ENCODE peak calls at places on chromosomes 2 and 18, in eight cellular contexts. One of them, this sample, is unnamed.

GRCh38 chr2:95574506-95574905 is 17.3 kb upstream of the TRIM43 start:
- DNase-seq in AG04450: no peak
- DNase-seq in ovary: no peak
- DNase-seq in uterus: no peak
- DNase-seq in OCI-LY7: no peak
- DNase-seq in PC-9: no peak
- DNase-seq in tibial artery: no peak
- DNase-seq in adrenal gland: no peak
- DNase-seq in this sample: no peak

GRCh38 chr2:64863097-64863820 is 125.9 kb upstream of the SLC1A4 start:
- DNase-seq in AG04450: no peak
- DNase-seq in ovary: no peak
- DNase-seq in uterus: no peak
- DNase-seq in OCI-LY7: peak
- DNase-seq in PC-9: no peak
- DNase-seq in tibial artery: peak
- DNase-seq in adrenal gland: no peak
- DNase-seq in this sample: no peak

GRCh38 chr2:230557056-230557455 is 141.1 kb downstream of the SP100 start:
- DNase-seq in AG04450: no peak
- DNase-seq in ovary: no peak
- DNase-seq in uterus: no peak
- DNase-seq in OCI-LY7: no peak
- DNase-seq in PC-9: no peak
- DNase-seq in tibial artery: no peak
- DNase-seq in adrenal gland: no peak
- DNase-seq in this sample: no peak

GRCh38 chr2:16111838-16112210 is 171.5 kb downstream of the MYCN start:
- DNase-seq in AG04450: no peak
- DNase-seq in ovary: no peak
- DNase-seq in uterus: no peak
- DNase-seq in OCI-LY7: no peak
- DNase-seq in PC-9: no peak
- DNase-seq in tibial artery: no peak
- DNase-seq in adrenal gland: no peak
- DNase-seq in this sample: no peak

GRCh38 chr2:147648471-147648870 is 196.4 kb upstream of the ACVR2A start:
- DNase-seq in AG04450: no peak
- DNase-seq in ovary: no peak
- DNase-seq in uterus: no peak
- DNase-seq in OCI-LY7: no peak
- DNase-seq in PC-9: no peak
- DNase-seq in tibial artery: no peak
- DNase-seq in adrenal gland: no peak
- DNase-seq in this sample: no peak

GRCh38 chr2:99706734-99707133 is 216.9 kb upstream of the REV1 start:
- DNase-seq in AG04450: no peak
- DNase-seq in ovary: no peak
- DNase-seq in uterus: no peak
- DNase-seq in OCI-LY7: peak
- DNase-seq in PC-9: no peak
- DNase-seq in tibial artery: no peak
- DNase-seq in adrenal gland: no peak
- DNase-seq in this sample: no peak

GRCh38 chr2:97712693-97713295 is 582 bp upstream of the ZAP70 start:
- DNase-seq in AG04450: no peak
- DNase-seq in ovary: no peak
- DNase-seq in uterus: no peak
- DNase-seq in OCI-LY7: peak
- DNase-seq in PC-9: no peak
- DNase-seq in tibial artery: no peak
- DNase-seq in adrenal gland: no peak
- DNase-seq in this sample: no peak

GRCh38 chr2:63842149-63843061 is 709 bp downstream of the UGP2 start:
- DNase-seq in AG04450: peak
- DNase-seq in ovary: peak
- DNase-seq in uterus: peak
- DNase-seq in OCI-LY7: peak
- DNase-seq in PC-9: peak
- DNase-seq in tibial artery: peak
- DNase-seq in adrenal gland: peak
- DNase-seq in this sample: peak

GRCh38 chr2:228731517-228731916 is 539.6 kb downstream of the PID1 start:
- DNase-seq in AG04450: peak
- DNase-seq in ovary: no peak
- DNase-seq in uterus: no peak
- DNase-seq in OCI-LY7: no peak
- DNase-seq in PC-9: no peak
- DNase-seq in tibial artery: peak
- DNase-seq in adrenal gland: no peak
- DNase-seq in this sample: no peak

GRCh38 chr2:130252880-130253645 is 54.8 kb upstream of the TUBA3E start:
- DNase-seq in AG04450: no peak
- DNase-seq in ovary: no peak
- DNase-seq in uterus: no peak
- DNase-seq in OCI-LY7: no peak
- DNase-seq in PC-9: peak
- DNase-seq in tibial artery: no peak
- DNase-seq in adrenal gland: no peak
- DNase-seq in this sample: peak

GRCh38 chr2:138893746-138894145 is 113.6 kb upstream of the NXPH2 start:
- DNase-seq in AG04450: no peak
- DNase-seq in ovary: no peak
- DNase-seq in uterus: no peak
- DNase-seq in OCI-LY7: no peak
- DNase-seq in PC-9: no peak
- DNase-seq in tibial artery: no peak
- DNase-seq in adrenal gland: no peak
- DNase-seq in this sample: no peak

GRCh38 chr2:240512666-240513535 is 44.9 kb downstream of the ANKMY1 start:
- DNase-seq in AG04450: no peak
- DNase-seq in ovary: no peak
- DNase-seq in uterus: no peak
- DNase-seq in OCI-LY7: no peak
- DNase-seq in PC-9: no peak
- DNase-seq in tibial artery: no peak
- DNase-seq in adrenal gland: peak
- DNase-seq in this sample: no peak

GRCh38 chr18:32730620-32731021 is 42.2 kb downstream of the KLHL14 start:
- DNase-seq in AG04450: no peak
- DNase-seq in ovary: no peak
- DNase-seq in uterus: no peak
- DNase-seq in OCI-LY7: peak
- DNase-seq in PC-9: no peak
- DNase-seq in tibial artery: no peak
- DNase-seq in adrenal gland: no peak
- DNase-seq in this sample: no peak

GRCh38 chr2:199019898-199020507 is 437.7 kb downstream of the SATB2 start:
- DNase-seq in AG04450: peak
- DNase-seq in ovary: no peak
- DNase-seq in uterus: no peak
- DNase-seq in OCI-LY7: peak
- DNase-seq in PC-9: no peak
- DNase-seq in tibial artery: no peak
- DNase-seq in adrenal gland: no peak
- DNase-seq in this sample: no peak

GRCh38 chr2:211347328-211347727 is 790.9 kb downstream of the CPS1 start:
- DNase-seq in AG04450: no peak
- DNase-seq in ovary: no peak
- DNase-seq in uterus: no peak
- DNase-seq in OCI-LY7: no peak
- DNase-seq in PC-9: no peak
- DNase-seq in tibial artery: no peak
- DNase-seq in adrenal gland: no peak
- DNase-seq in this sample: no peak
- H3K27ac ChIP-seq in AG04450: no peak
- H3K27ac ChIP-seq in ovary: no peak
- H3K27ac ChIP-seq in uterus: no peak
- H3K27ac ChIP-seq in OCI-LY7: no peak
- H3K27ac ChIP-seq in PC-9: no peak
- H3K27ac ChIP-seq in tibial artery: no peak
- H3K27ac ChIP-seq in adrenal gland: no peak
- H3K27ac ChIP-seq in this sample: no peak

DNA sequence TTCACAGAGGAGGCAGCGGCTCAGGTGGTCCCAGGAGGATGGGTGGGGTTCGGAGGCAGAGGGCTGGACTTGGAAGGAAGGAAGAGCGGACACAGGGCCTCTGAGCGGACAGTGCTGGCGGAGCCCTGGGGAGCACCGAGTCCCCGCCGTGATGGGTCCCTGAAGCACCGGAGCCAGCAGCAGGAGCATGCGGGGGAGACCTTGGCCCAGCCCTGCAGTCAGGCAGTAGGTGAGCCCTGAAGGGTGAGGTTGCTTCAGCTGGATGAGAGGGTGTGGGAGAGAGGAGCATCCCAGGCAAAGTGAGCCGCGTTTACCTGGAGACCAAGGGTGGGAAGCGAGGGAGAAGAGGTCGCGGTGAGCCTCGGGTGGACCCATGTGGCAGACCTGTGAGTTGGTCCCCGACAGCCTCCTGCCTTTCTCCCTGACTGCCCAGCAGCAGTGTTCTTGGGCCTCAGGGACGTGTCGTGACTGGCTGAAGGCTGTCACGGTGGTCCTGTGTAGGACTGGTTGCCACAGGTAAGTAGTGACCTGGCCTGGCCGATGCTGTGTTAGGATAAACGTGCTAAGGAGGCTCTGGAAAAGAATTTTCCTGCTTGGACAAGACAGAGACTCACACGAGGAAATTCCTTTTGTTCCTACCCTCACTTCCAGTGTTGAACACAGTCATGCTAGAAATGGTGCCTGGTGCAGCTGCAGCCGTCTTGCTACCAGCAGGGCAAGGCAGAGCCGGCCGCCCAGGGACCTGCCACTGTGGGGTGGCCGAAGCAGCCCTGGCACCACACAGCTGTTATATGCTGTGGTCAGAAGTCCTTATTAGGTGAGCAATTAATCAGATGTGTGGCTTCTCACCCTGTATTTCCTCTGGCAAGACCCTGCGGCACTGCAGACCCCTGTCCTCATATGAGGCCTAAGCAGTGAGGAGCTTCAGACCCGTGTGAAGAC is 73.0 kb downstream of the RRM2 start:
- DNase-seq in AG04450: no peak
- DNase-seq in ovary: no peak
- DNase-seq in uterus: no peak
- DNase-seq in OCI-LY7: no peak
- DNase-seq in PC-9: no peak
- DNase-seq in tibial artery: no peak
- DNase-seq in adrenal gland: no peak
- DNase-seq in this sample: no peak
- H3K27ac ChIP-seq in AG04450: no peak
- H3K27ac ChIP-seq in ovary: no peak
- H3K27ac ChIP-seq in uterus: no peak
- H3K27ac ChIP-seq in OCI-LY7: no peak
- H3K27ac ChIP-seq in PC-9: no peak
- H3K27ac ChIP-seq in tibial artery: no peak
- H3K27ac ChIP-seq in adrenal gland: no peak
- H3K27ac ChIP-seq in this sample: no peak

GRCh38 chr18:808502-808901 is 3.5 kb downstream of the YES1 start:
- DNase-seq in AG04450: no peak
- DNase-seq in ovary: no peak
- DNase-seq in uterus: no peak
- DNase-seq in OCI-LY7: no peak
- DNase-seq in PC-9: no peak
- DNase-seq in tibial artery: no peak
- DNase-seq in adrenal gland: no peak
- DNase-seq in this sample: no peak

GRCh38 chr18:801137-801536 is 10.9 kb downstream of the YES1 start:
- DNase-seq in AG04450: no peak
- DNase-seq in ovary: no peak
- DNase-seq in uterus: no peak
- DNase-seq in OCI-LY7: no peak
- DNase-seq in PC-9: no peak
- DNase-seq in tibial artery: no peak
- DNase-seq in adrenal gland: no peak
- DNase-seq in this sample: no peak

GRCh38 chr18:805755-806110 is 6.3 kb downstream of the YES1 start:
- DNase-seq in AG04450: no peak
- DNase-seq in ovary: no peak
- DNase-seq in uterus: no peak
- DNase-seq in OCI-LY7: no peak
- DNase-seq in PC-9: no peak
- DNase-seq in tibial artery: no peak
- DNase-seq in adrenal gland: no peak
- DNase-seq in this sample: no peak

GRCh38 chr18:808086-808485 is 4.0 kb downstream of the YES1 start:
- DNase-seq in AG04450: peak
- DNase-seq in ovary: no peak
- DNase-seq in uterus: no peak
- DNase-seq in OCI-LY7: no peak
- DNase-seq in PC-9: no peak
- DNase-seq in tibial artery: no peak
- DNase-seq in adrenal gland: no peak
- DNase-seq in this sample: no peak

GRCh38 chr18:805008-805754 is 6.9 kb downstream of the YES1 start:
- DNase-seq in AG04450: no peak
- DNase-seq in ovary: no peak
- DNase-seq in uterus: no peak
- DNase-seq in OCI-LY7: no peak
- DNase-seq in PC-9: no peak
- DNase-seq in tibial artery: no peak
- DNase-seq in adrenal gland: no peak
- DNase-seq in this sample: no peak
- H3K27ac ChIP-seq in AG04450: no peak
- H3K27ac ChIP-seq in ovary: no peak
- H3K27ac ChIP-seq in uterus: no peak
- H3K27ac ChIP-seq in OCI-LY7: no peak
- H3K27ac ChIP-seq in PC-9: no peak
- H3K27ac ChIP-seq in tibial artery: no peak
- H3K27ac ChIP-seq in adrenal gland: no peak
- H3K27ac ChIP-seq in this sample: peak

DNA sequence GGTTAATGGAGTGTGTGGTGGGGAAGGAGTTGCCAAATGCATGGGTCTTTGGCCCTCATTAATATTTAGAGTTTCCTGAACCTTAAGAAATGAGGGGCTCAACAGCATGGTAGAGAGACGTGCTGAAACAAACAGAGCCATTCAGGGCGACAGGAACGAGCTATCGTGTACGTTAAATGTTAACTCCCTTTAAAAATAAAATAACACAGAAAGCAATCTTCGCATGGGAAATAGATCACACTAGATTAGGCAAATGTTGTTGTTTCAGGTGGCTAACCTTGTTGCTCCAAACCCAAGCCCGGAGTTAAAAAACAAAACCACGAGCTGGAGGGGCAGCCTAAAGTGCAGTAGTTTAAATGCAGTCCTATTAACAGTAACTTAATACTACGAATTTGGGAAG is 177.4 kb upstream of the TRIB2 start:
- DNase-seq in AG04450: no peak
- DNase-seq in ovary: no peak
- DNase-seq in uterus: no peak
- DNase-seq in OCI-LY7: no peak
- DNase-seq in PC-9: no peak
- DNase-seq in tibial artery: no peak
- DNase-seq in adrenal gland: no peak
- DNase-seq in this sample: no peak
- H3K27ac ChIP-seq in AG04450: no peak
- H3K27ac ChIP-seq in ovary: no peak
- H3K27ac ChIP-seq in uterus: peak
- H3K27ac ChIP-seq in OCI-LY7: no peak
- H3K27ac ChIP-seq in PC-9: no peak
- H3K27ac ChIP-seq in tibial artery: no peak
- H3K27ac ChIP-seq in adrenal gland: no peak
- H3K27ac ChIP-seq in this sample: peak